ENCODE peak calls at places on chromosomes 6 and 20, in seven cellular contexts. J, E, Z, N, T, O and H are unnamed samples.

GRCh38 chr6:28587746-28588075 is 62.0 kb downstream of the GPX5 start:
- DNase-seq in J (no peak), E (no peak), Z (peak; percentile 40), N (no peak), T (no peak), O (no peak), H (no peak)

GRCh38 chr6:101399627-101399955 is 6.1 kb downstream of the GRIK2 start:
- DNase-seq in J (no peak), E (no peak), Z (no peak), N (no peak), T (no peak), O (no peak), H (no peak)

GRCh38 chr6:145360865-145361264 is 374.5 kb downstream of the EPM2A start:
- DNase-seq in J (no peak), E (no peak), Z (no peak), N (no peak), T (no peak), O (no peak), H (no peak)

GRCh38 chr6:72798196-72798595 is 176.3 kb downstream of the KCNQ5 start:
- DNase-seq in J (no peak), E (no peak), Z (peak; percentile 51), N (no peak), T (no peak), O (no peak), H (no peak)

GRCh38 chr6:8066108-8066507 is 1.9 kb upstream of the BLOC1S5 start:
- DNase-seq in J (no peak), E (no peak), Z (no peak), N (no peak), T (no peak), O (no peak), H (no peak)

GRCh38 chr20:3843490-3843889 is 3.1 kb upstream of the MAVS start:
- DNase-seq in J (no peak), E (no peak), Z (peak; percentile 50), N (no peak), T (no peak), O (peak; percentile 87), H (no peak)

GRCh38 chr6:32947552-32948465 is 5.1 kb downstream of the HLA-DMA start:
- DNase-seq in J (no peak), E (no peak), Z (peak; percentile 16), N (no peak), T (no peak), O (no peak), H (no peak)

GRCh38 chr6:130796313-130796905 is 30.8 kb upstream of the SMLR1 start:
- DNase-seq in J (no peak), E (no peak), Z (peak; percentile 85), N (no peak), T (no peak), O (no peak), H (no peak)

GRCh38 chr6:53464942-53465460 is 79.9 kb downstream of the GCLC start:
- DNase-seq in J (no peak), E (peak; percentile 68), Z (no peak), N (peak; percentile 15), T (peak; percentile 89), O (no peak), H (no peak)

GRCh38 chr20:63701051-63701328 is 4.5 kb downstream of the TNFRSF6B start:
- DNase-seq in J (no peak), E (no peak), Z (no peak), N (no peak), T (no peak), O (no peak), H (no peak)

GRCh38 chr6:131914967-131915751 is 36.0 kb downstream of the CCN2 start:
- DNase-seq in J (peak; percentile 37), E (peak; percentile 45), Z (peak; percentile 85), N (peak; percentile 19), T (peak; percentile 68), O (peak; percentile 29), H (peak; percentile 51)

GRCh38 chr6:15292721-15293302 is 46.9 kb downstream of the JARID2 start:
- DNase-seq in J (no peak), E (no peak), Z (no peak), N (no peak), T (no peak), O (no peak), H (no peak)

GRCh38 chr6:116605935-116606334 is 10.3 kb upstream of the RSPH4A start:
- DNase-seq in J (no peak), E (no peak), Z (no peak), N (no peak), T (no peak), O (no peak), H (no peak)

GRCh38 chr6:106287215-106287614 is 38.3 kb downstream of the ATG5 start:
- DNase-seq in J (no peak), E (no peak), Z (no peak), N (no peak), T (no peak), O (no peak), H (no peak)

GRCh38 chr6:106163446-106163965 is 77.4 kb downstream of the PRDM1 start:
- DNase-seq in J (no peak), E (no peak), Z (peak; percentile 57), N (no peak), T (no peak), O (no peak), H (peak; percentile 29)

GRCh38 chr20:14335122-14335521 is 2.3 kb downstream of the FLRT3 start:
- DNase-seq in J (no peak), E (no peak), Z (no peak), N (no peak), T (no peak), O (no peak), H (no peak)

GRCh38 chr6:90898763-90899162 is 311.9 kb upstream of the MAP3K7 start:
- DNase-seq in J (no peak), E (no peak), Z (no peak), N (no peak), T (no peak), O (no peak), H (no peak)

GRCh38 chr6:104632565-104632964 is 227.2 kb downstream of the HACE1 start:
- DNase-seq in J (no peak), E (no peak), Z (no peak), N (no peak), T (no peak), O (no peak), H (no peak)

GRCh38 chr20:57464642-57465211 is 60.2 kb downstream of the CTCFL start:
- DNase-seq in J (no peak), E (peak; percentile 36), Z (peak; percentile 22), N (no peak), T (no peak), O (peak; percentile 63), H (no peak)
- TF ChIP-seq CTCF in J (peak; percentile 60), E (no peak), Z (peak; percentile 48), N (peak; percentile 19), T (no peak), O (no peak), H (no peak)

DNA sequence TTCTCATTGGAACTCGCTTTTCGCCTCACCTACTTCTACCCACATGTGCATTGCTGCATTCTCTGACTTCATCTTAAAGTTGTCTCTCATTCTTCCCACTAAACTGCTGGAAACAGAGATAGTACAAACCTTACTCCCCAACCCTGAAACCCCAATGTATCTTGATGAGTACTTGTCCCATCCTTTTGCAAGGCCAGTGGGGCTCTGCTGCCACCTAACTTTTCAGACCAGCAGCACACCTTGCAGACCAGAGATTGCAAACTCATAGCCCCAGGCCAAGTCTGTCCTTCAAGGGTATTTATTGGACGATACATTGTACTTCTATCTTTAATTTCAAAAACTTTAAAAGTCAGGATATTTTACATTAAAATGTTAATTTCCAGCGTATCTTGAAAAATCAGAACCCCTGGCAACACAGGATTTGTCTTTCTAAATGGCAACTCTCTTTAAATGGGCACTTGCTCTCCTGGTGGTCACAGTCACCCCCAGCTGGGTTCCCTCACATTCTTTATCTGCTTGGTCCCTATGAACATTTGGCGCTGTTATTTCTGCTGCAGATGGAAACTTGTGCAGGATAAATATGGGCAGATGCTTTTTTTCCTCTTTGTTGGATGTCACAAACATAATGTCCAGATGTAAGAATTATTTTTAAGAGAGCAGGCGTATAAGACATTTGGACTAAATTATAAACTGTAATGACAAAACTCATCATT is 83.9 kb downstream of the SOD2 start:
- DNase-seq in J (peak; percentile 7), E (no peak), Z (peak; percentile 30), N (no peak), T (no peak), O (peak; percentile 8), H (peak; percentile 63)
- TF ChIP-seq CTCF in J (peak; percentile 76), E (no peak), Z (peak; percentile 81), N (peak; percentile 37), T (no peak), O (peak; percentile 29), H (peak; percentile 62)

DNA sequence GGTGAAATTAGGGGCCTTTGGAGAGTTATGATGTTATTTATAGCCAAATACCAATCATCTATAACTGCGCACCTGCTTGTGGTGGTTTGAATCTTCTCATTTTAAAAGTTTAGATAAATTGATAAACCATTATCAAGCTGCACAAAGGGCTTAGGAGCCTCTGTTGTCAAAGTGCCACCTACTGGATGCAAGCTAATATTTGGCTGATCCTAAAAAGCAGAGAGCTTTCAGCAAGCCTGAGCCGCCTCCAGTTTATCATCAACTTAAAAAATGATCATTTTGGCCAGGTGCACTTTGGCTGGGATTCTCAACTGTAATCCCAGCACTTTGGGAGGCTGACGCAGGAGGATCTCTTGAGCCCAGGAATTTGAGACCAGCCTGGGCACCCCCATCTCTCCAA is 58.5 kb upstream of the ATXN1 start:
- DNase-seq in J (no peak), E (no peak), Z (no peak), N (no peak), T (no peak), O (no peak), H (no peak)
- TF ChIP-seq CTCF in J (peak; percentile 11), E (no peak), Z (peak; percentile 64), N (peak; percentile 35), T (no peak), O (peak; percentile 47), H (no peak)

GRCh38 chr6:82248233-82248735 is 740 bp upstream of the IBTK start:
- DNase-seq in J (no peak), E (no peak), Z (peak; percentile 32), N (no peak), T (no peak), O (peak; percentile 61), H (peak; percentile 25)

GRCh38 chr6:82247634-82248232 is at the start of gene IBTK:
- DNase-seq in J (peak; percentile 76), E (peak; percentile 96), Z (peak; percentile 91), N (peak; percentile 95), T (peak; percentile 96), O (peak; percentile 85), H (peak; percentile 94)

GRCh38 chr6:82246802-82247633 is 526 bp downstream of the IBTK start:
- DNase-seq in J (no peak), E (peak; percentile 65), Z (peak; percentile 51), N (peak; percentile 57), T (peak; percentile 64), O (peak; percentile 40), H (peak; percentile 35)

GRCh38 chr6:82249381-82250253 is 2.1 kb upstream of the IBTK start:
- DNase-seq in J (no peak), E (no peak), Z (peak; percentile 51), N (no peak), T (no peak), O (no peak), H (no peak)

GRCh38 chr6:82251942-82252341 is 4.4 kb upstream of the IBTK start:
- DNase-seq in J (no peak), E (no peak), Z (peak; percentile 39), N (no peak), T (no peak), O (peak; percentile 32), H (peak; percentile 35)
- TF ChIP-seq CTCF in J (no peak), E (peak; percentile 44), Z (peak; percentile 37), N (peak; percentile 60), T (peak; percentile 10), O (peak; percentile 66), H (peak; percentile 45)